ENCODE peak calls at places on chromosomes 13 and 19, in ten cellular contexts. Q is B cell, A is left ventricle myocardium inferior, R is fibroblast of pulmonary artery, M is A549, E is nephron progenitor cell, D is Calu3, O is SK-N-SH, F is fibroblast of mammary gland, L is PC-3. N is an unnamed sample.
A peak's percentile ranks its signal among the peaks of the same experiment; 100 is the strongest.

GRCh38 chr13:29522044-29522685 is 73.3 kb downstream of the SLC7A1 start:
- DNase-seq in M (no peak), L (no peak), D (no peak), F (peak; percentile 99), O (no peak), Q (no peak), E (no peak), A (no peak), R (peak; percentile 97), N (no peak)

GRCh38 chr13:90553167-90553566 is 794.3 kb upstream of the MIR17HG start:
- DNase-seq in D (no peak), M (no peak), A (no peak), Q (no peak), R (no peak), O (no peak), F (no peak), L (no peak), E (no peak), N (no peak)

GRCh38 chr13:100274942-100275506 is 186.1 kb downstream of the PCCA start:
- DNase-seq in A (no peak), E (no peak), L (no peak), F (no peak), D (no peak), O (no peak), R (no peak), M (no peak), Q (no peak), N (no peak)

GRCh38 chr19:44694184-44694579 is 4.8 kb upstream of the CEACAM16 start:
- DNase-seq in F (no peak), R (no peak), A (no peak), L (no peak), Q (no peak), M (no peak), E (no peak), D (no peak), O (no peak), N (no peak)

GRCh38 chr13:100428966-100429365 is 159.6 kb downstream of the GGACT start:
- DNase-seq in A (no peak), R (no peak), Q (no peak), L (no peak), M (no peak), D (no peak), E (no peak), F (no peak), O (no peak), N (no peak)

GRCh38 chr19:58261968-58262921 is 16.5 kb upstream of the ZNF8 start:
- DNase-seq in Q (no peak), L (peak; percentile 29), A (no peak), D (no peak), M (peak; percentile 48), E (no peak), O (no peak), F (peak; percentile 21), R (peak; percentile 16), N (no peak)

GRCh38 chr19:31223805-31224534 is 125.3 kb downstream of the TSHZ3 start:
- DNase-seq in E (no peak), L (no peak), O (no peak), A (no peak), D (no peak), M (no peak), Q (no peak), R (peak; percentile 89), F (peak; percentile 99), N (peak; percentile 84)

GRCh38 chr19:12689581-12690216 is 1.9 kb downstream of the GNG14 start:
- DNase-seq in Q (no peak), O (no peak), M (no peak), R (no peak), L (no peak), F (no peak), E (no peak), D (no peak), A (no peak), N (no peak)

GRCh38 chr19:7887408-7888144 is 734 bp upstream of the LRRC8E start:
- DNase-seq in L (no peak), O (no peak), D (no peak), Q (peak; percentile 33), A (no peak), E (no peak), R (no peak), F (no peak), M (no peak), N (no peak)

GRCh38 chr13:30153871-30154426 is 153.4 kb downstream of the KATNAL1 start:
- DNase-seq in Q (no peak), M (no peak), R (peak; percentile 26), D (no peak), L (no peak), E (peak; percentile 52), O (no peak), F (no peak), A (no peak), N (no peak)

GRCh38 chr19:21604941-21605548 is 99.6 kb downstream of the ZNF429 start:
- DNase-seq in R (no peak), A (no peak), E (no peak), D (no peak), Q (no peak), F (no peak), O (no peak), L (no peak), M (no peak), N (peak; percentile 71)

GRCh38 chr19:12965017-12965811 is 4.2 kb upstream of the DAND5 start:
- DNase-seq in M (peak; percentile 76), Q (peak; percentile 88), F (peak; percentile 66), A (peak; percentile 84), E (peak; percentile 92), O (peak; percentile 89), L (peak; percentile 89), D (peak; percentile 87), R (peak; percentile 75), N (peak; percentile 52)

GRCh38 chr19:9139609-9140158 is 513 bp upstream of the ZNF317 start:
- DNase-seq in A (no peak), L (no peak), Q (no peak), O (no peak), E (no peak), M (no peak), D (no peak), F (peak; percentile 17), R (no peak), N (no peak)

GRCh38 chr19:38392707-38393308 is 4.3 kb downstream of the SPRED3 start:
- DNase-seq in A (no peak), Q (no peak), D (no peak), E (no peak), R (peak; percentile 51), L (peak; percentile 10), M (peak; percentile 79), O (no peak), F (peak; percentile 61), N (peak; percentile 48)

GRCh38 chr19:7789447-7789846 is 26.4 kb downstream of the CLEC4M start:
- DNase-seq in E (peak; percentile 56), O (peak; percentile 17), A (no peak), F (no peak), M (no peak), D (no peak), L (no peak), Q (peak; percentile 79), R (no peak), N (no peak)

GRCh38 chr13:32501058-32501457 is 37.5 kb downstream of the N4BP2L2 start:
- DNase-seq in A (no peak), D (no peak), L (no peak), M (no peak), E (no peak), Q (no peak), R (no peak), F (peak; percentile 7), O (no peak), N (no peak)

GRCh38 chr19:16891696-16892382 is 3.0 kb downstream of the F2RL3 start:
- DNase-seq in D (no peak), R (no peak), A (no peak), Q (no peak), E (no peak), M (no peak), L (no peak), F (no peak), O (no peak), N (no peak)

GRCh38 chr13:26557051-26557392 is 461 bp upstream of the WASF3 start:
- DNase-seq in A (no peak), F (no peak), O (no peak), R (no peak), L (no peak), E (no peak), Q (peak; percentile 18), M (no peak), D (no peak), N (no peak)

GRCh38 chr13:36820222-36820621 is 1.2 kb downstream of the RFXAP start:
- DNase-seq in E (no peak), Q (no peak), M (no peak), R (no peak), F (no peak), L (no peak), A (no peak), O (no peak), D (no peak), N (no peak)

GRCh38 chr19:5022066-5022860 is 53.4 kb downstream of the KDM4B start:
- DNase-seq in R (no peak), E (no peak), M (no peak), A (no peak), F (no peak), O (no peak), D (no peak), Q (no peak), L (no peak), N (no peak)
- TF ChIP-seq CTCF in R (no peak), E (no peak), M (no peak), A (no peak), F (no peak), O (no peak), D (no peak), Q (no peak), L (no peak), N (no peak)

GRCh38 chr19:34017024-34017423 is 155.3 kb upstream of the LSM14A start:
- DNase-seq in R (no peak), O (no peak), F (no peak), Q (no peak), L (peak; percentile 19), M (peak; percentile 31), D (no peak), A (no peak), E (no peak), N (no peak)
- TF ChIP-seq CTCF in R (no peak), O (no peak), F (no peak), Q (no peak), L (peak; percentile 33), M (no peak), D (no peak), A (no peak), E (no peak), N (no peak)

GRCh38 chr19:54159352-54160181 is at the start of gene LENG1:
- DNase-seq in L (peak; percentile 100), E (peak; percentile 97), Q (peak; percentile 98), O (peak; percentile 97), R (peak; percentile 100), A (peak; percentile 99), D (peak; percentile 99), F (peak; percentile 100), M (peak; percentile 100), N (peak; percentile 99)
- TF ChIP-seq CTCF in L (peak; percentile 34), E (peak; percentile 15), Q (peak; percentile 26), O (peak; percentile 43), R (no peak), A (peak; percentile 47), D (peak; percentile 34), F (no peak), M (no peak), N (peak; percentile 42)

DNA sequence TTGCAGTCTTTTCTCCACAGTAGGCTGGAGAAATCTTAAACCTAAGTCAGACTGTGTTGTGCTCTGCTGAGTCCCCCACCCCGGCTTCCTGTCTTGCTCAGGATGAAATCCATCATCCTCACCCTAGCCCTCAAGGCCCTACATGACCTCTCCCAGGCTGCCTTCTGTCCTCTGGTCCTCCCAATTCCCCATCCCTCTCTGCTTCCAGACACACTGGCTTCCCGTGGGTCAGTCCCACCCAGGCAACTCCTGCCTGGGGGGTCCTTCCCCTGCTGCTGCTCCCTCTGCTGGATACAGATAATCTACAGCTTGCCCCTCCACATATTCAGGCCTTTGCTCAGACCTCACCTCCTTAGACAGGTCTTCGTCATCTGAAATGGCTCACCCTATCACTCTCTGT is 18.4 kb upstream of the CBY2 start:
- DNase-seq in E (peak; percentile 50), L (no peak), A (no peak), M (no peak), O (peak; percentile 15), R (no peak), D (no peak), F (no peak), Q (no peak), N (no peak)
- TF ChIP-seq CTCF in E (peak; percentile 24), L (peak; percentile 44), A (no peak), M (no peak), O (peak; percentile 27), R (peak; percentile 4), D (no peak), F (no peak), Q (no peak), N (no peak)